ENCODE peak calls at places on chromosomes 11 and 22, in five cellular contexts. Z is upper lobe of left lung, H is HL-60, X is Panc1, O is endothelial cell of umbilical vein. N is an unnamed sample.

GRCh38 chr11:65885808-65886536 is 2.3 kb downstream of the FIBP start:
- DNase-seq in Z (no peak), H (no peak), X (no peak), O (no peak), N (no peak)

GRCh38 chr11:67126986-67127385 is 7.9 kb downstream of the KDM2A start:
- DNase-seq in Z (no peak), H (no peak), X (no peak), O (no peak), N (no peak)

GRCh38 chr11:96508861-96509260 is 119.0 kb downstream of the JRKL start:
- DNase-seq in Z (no peak), H (no peak), X (no peak), O (no peak), N (no peak)

GRCh38 chr11:68780829-68781228 is 29.5 kb upstream of the TESMIN start:
- DNase-seq in Z (peak), H (no peak), X (no peak), O (peak), N (no peak)

GRCh38 chr11:80529722-80530121 is 1088.9 kb upstream of the TENM4 start:
- DNase-seq in Z (no peak), H (no peak), X (no peak), O (no peak), N (no peak)

GRCh38 chr22:42383851-42384417 is 48.3 kb downstream of the NFAM1 start:
- DNase-seq in Z (no peak), H (no peak), X (no peak), O (no peak), N (no peak)

GRCh38 chr22:27252282-27253049 is 549.1 kb downstream of the MN1 start:
- DNase-seq in Z (no peak), H (peak), X (no peak), O (peak), N (no peak)

GRCh38 chr11:75560644-75561043 is 1.4 kb upstream of the SERPINH1 start:
- DNase-seq in Z (no peak), H (no peak), X (no peak), O (no peak), N (no peak)

GRCh38 chr11:112596324-112596723 is 335.7 kb upstream of the PLET1 start:
- DNase-seq in Z (no peak), H (no peak), X (no peak), O (no peak), N (no peak)

GRCh38 chr11:116037851-116038250 is 533.6 kb upstream of the CADM1 start:
- DNase-seq in Z (no peak), H (no peak), X (no peak), O (no peak), N (no peak)

GRCh38 chr11:100777118-100777517 is 90.0 kb downstream of the ARHGAP42 start:
- DNase-seq in Z (no peak), H (no peak), X (peak), O (no peak), N (no peak)

GRCh38 chr11:92048415-92048814 is 176.2 kb upstream of the FAT3 start:
- DNase-seq in Z (no peak), H (no peak), X (no peak), O (no peak), N (no peak)
- TF ChIP-seq POLR2AphosphoS5 in Z (no peak), H (no peak), X (no peak), O (no peak), N (no peak)

GRCh38 chr22:31142285-31142684 is 2.0 kb upstream of the PLA2G3 start:
- DNase-seq in Z (no peak), H (no peak), X (no peak), O (no peak), N (no peak)

GRCh38 chr22:31143537-31143936 is 3.2 kb upstream of the PLA2G3 start:
- DNase-seq in Z (no peak), H (no peak), X (no peak), O (no peak), N (no peak)

GRCh38 chr22:31144223-31144622 is 3.9 kb upstream of the PLA2G3 start:
- DNase-seq in Z (no peak), H (no peak), X (no peak), O (no peak), N (no peak)

GRCh38 chr22:31141551-31141950 is 1.2 kb upstream of the PLA2G3 start:
- DNase-seq in Z (no peak), H (no peak), X (no peak), O (no peak), N (no peak)

GRCh38 chr22:31143038-31143437 is 2.7 kb upstream of the PLA2G3 start:
- DNase-seq in Z (no peak), H (no peak), X (no peak), O (no peak), N (no peak)
- H3K27ac ChIP-seq in Z (no peak), H (no peak), X (no peak), O (no peak), N (no peak)

GRCh38 chr11:43555811-43556210 is 124.7 kb upstream of the HSD17B12 start:
- DNase-seq in Z (no peak), H (no peak), X (no peak), O (no peak), N (no peak)
- TF ChIP-seq POLR2AphosphoS5 in Z (no peak), H (no peak), X (no peak), O (no peak), N (no peak)

GRCh38 chr11:46513934-46514342 is 79.9 kb downstream of the AMBRA1 start:
- DNase-seq in Z (peak), H (no peak), X (no peak), O (peak), N (no peak)
- H3K27ac ChIP-seq in Z (peak), H (no peak), X (no peak), O (peak), N (peak)

GRCh38 chr22:19957445-19957844 is 15.8 kb upstream of the TXNRD2 start:
- DNase-seq in Z (no peak), H (no peak), X (no peak), O (no peak), N (no peak)
- TF ChIP-seq POLR2AphosphoS5 in Z (no peak), H (peak), X (no peak), O (no peak), N (no peak)

GRCh38 chr22:18031670-18032454 is 7.5 kb upstream of the MICAL3 start:
- DNase-seq in Z (no peak), H (no peak), X (peak), O (no peak), N (no peak)
- H3K27ac ChIP-seq in Z (no peak), H (no peak), X (no peak), O (no peak), N (peak)

DNA sequence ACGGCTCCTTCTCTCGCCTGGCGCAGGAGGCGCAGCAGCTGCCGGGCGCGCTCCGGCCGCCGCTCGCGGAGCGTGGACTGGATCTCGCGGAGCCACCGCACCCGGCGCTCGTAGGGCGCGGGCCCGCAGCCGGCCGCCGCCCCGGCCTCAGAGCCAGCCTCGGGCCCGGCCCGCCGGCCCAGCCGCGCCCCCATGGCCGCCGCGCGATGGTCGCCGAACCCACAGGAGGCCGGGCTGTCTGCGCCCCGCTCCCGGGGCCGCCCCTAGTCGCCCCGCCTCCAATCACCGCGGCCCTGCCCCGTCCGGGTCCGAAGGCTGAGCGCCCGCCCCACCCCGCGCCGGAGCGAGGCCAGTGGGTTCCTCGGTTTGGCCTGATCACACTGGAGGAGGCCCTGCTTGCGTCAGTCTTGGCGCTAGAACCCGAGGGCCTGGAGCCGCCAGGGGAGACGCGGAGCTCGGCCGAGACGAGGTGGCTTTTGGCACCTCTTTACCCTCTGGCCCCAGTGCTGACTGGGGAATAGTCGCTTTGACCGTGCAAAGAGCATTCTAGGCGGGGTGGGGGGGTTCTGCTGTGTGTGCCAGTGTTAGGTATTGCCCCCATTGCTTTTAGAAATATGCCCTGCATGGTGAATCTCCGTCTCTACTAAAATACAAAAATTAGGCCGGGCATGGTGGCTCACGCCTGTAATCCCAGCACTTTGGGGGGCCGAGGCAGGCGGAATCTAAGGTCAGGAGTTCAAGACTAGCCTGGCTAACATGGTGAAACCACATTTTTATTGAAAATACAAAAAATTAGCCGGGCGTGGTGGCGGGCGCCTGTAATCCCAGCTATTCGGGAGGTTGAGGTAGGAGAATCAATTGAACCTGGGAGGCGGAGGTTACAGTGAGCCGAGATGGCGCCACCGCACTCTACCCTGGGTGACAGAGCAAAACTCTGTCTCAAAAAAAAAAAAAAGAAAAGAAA is at the start of gene LRRC75B:
- DNase-seq in Z (peak), H (peak), X (no peak), O (peak), N (peak)
- TF ChIP-seq POLR2AphosphoS5 in Z (peak), H (no peak), X (no peak), O (no peak), N (peak)

GRCh38 chr22:45645150-45645525 is 26.5 kb upstream of the ATXN10 start:
- DNase-seq in Z (no peak), H (no peak), X (no peak), O (no peak), N (no peak)

GRCh38 chr22:45645526-45646414 is 25.9 kb upstream of the ATXN10 start:
- DNase-seq in Z (peak), H (peak), X (no peak), O (peak), N (no peak)

GRCh38 chr22:45647532-45648225 is 24.0 kb upstream of the ATXN10 start:
- DNase-seq in Z (no peak), H (no peak), X (no peak), O (no peak), N (no peak)

GRCh38 chr22:45642966-45643365 is 28.7 kb upstream of the ATXN10 start:
- DNase-seq in Z (no peak), H (no peak), X (no peak), O (no peak), N (no peak)

GRCh38 chr22:45644714-45645113 is 26.9 kb upstream of the ATXN10 start:
- DNase-seq in Z (no peak), H (no peak), X (no peak), O (no peak), N (no peak)
- H3K27ac ChIP-seq in Z (no peak), H (no peak), X (no peak), O (no peak), N (no peak)

DNA sequence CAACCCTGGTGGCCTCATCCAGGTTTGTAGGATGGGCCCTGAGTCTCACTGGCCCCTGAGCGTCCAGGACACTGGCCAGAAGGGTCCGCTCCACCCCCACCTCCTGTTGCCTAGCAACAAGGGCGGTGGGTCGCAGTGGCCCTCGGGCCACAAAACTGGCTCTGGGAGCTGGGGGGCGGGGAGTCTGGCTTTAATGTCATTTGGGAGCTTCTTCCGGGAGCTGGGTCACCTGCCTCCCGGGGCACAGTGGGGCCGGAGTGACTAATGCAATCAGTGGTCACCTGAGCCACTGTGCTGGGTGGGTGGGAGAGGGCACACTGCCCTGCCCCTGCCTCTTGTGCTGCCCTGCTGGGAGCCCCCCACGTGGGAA is 2.6 kb downstream of the TH start:
- DNase-seq in Z (no peak), H (no peak), X (no peak), O (no peak), N (no peak)
- TF ChIP-seq POLR2AphosphoS5 in Z (no peak), H (no peak), X (no peak), O (no peak), N (no peak)

N was measured in esophagus muscularis mucosa.